ENCODE peak calls at places on chromosomes 13 and 19, in six cellular contexts. One of them, this sample, is unnamed.

GRCh38 chr19:39327990-39328705 is 7.5 kb upstream of the LRFN1 start:
- DNase-seq in mammary epithelial cell: peak; percentile 47
- DNase-seq in IMR-90: peak; percentile 53
- DNase-seq in CD8-positive, alpha-beta T cell: peak; percentile 90
- DNase-seq in hepatocyte: peak; percentile 91
- DNase-seq in HCT116: no peak
- DNase-seq in this sample: peak; percentile 93

GRCh38 chr13:49563513-49563912 is 21.8 kb downstream of the RCBTB1 start:
- DNase-seq in mammary epithelial cell: peak; percentile 50
- DNase-seq in IMR-90: peak; percentile 28
- DNase-seq in CD8-positive, alpha-beta T cell: no peak
- DNase-seq in hepatocyte: peak; percentile 6
- DNase-seq in HCT116: no peak
- DNase-seq in this sample: no peak

GRCh38 chr13:87089391-87089790 is 581.8 kb upstream of the SLITRK5 start:
- DNase-seq in mammary epithelial cell: peak; percentile 27
- DNase-seq in IMR-90: peak; percentile 95
- DNase-seq in CD8-positive, alpha-beta T cell: no peak
- DNase-seq in hepatocyte: no peak
- DNase-seq in HCT116: no peak
- DNase-seq in this sample: no peak

GRCh38 chr13:37360556-37360955 is 238.0 kb downstream of the POSTN start:
- DNase-seq in mammary epithelial cell: no peak
- DNase-seq in IMR-90: peak; percentile 46
- DNase-seq in CD8-positive, alpha-beta T cell: no peak
- DNase-seq in hepatocyte: no peak
- DNase-seq in HCT116: no peak
- DNase-seq in this sample: no peak

GRCh38 chr19:34308381-34309367 is 54.3 kb downstream of the GARRE1 start:
- DNase-seq in mammary epithelial cell: no peak
- DNase-seq in IMR-90: no peak
- DNase-seq in CD8-positive, alpha-beta T cell: no peak
- DNase-seq in hepatocyte: no peak
- DNase-seq in HCT116: no peak
- DNase-seq in this sample: no peak

GRCh38 chr19:38227272-38228004 is 3.4 kb upstream of the DPF1 start:
- DNase-seq in mammary epithelial cell: no peak
- DNase-seq in IMR-90: no peak
- DNase-seq in CD8-positive, alpha-beta T cell: no peak
- DNase-seq in hepatocyte: no peak
- DNase-seq in HCT116: no peak
- DNase-seq in this sample: peak; percentile 19

GRCh38 chr19:14817052-14817451 is 17.9 kb downstream of the OR7A5 start:
- DNase-seq in mammary epithelial cell: no peak
- DNase-seq in IMR-90: no peak
- DNase-seq in CD8-positive, alpha-beta T cell: no peak
- DNase-seq in hepatocyte: no peak
- DNase-seq in HCT116: no peak
- DNase-seq in this sample: no peak

GRCh38 chr13:42981317-42981716 is 10.7 kb downstream of the EPSTI1 start:
- DNase-seq in mammary epithelial cell: no peak
- DNase-seq in IMR-90: peak; percentile 54
- DNase-seq in CD8-positive, alpha-beta T cell: no peak
- DNase-seq in hepatocyte: no peak
- DNase-seq in HCT116: no peak
- DNase-seq in this sample: no peak

GRCh38 chr19:58338825-58339558 is 12.2 kb downstream of the ZSCAN22 start:
- DNase-seq in mammary epithelial cell: peak; percentile 19
- DNase-seq in IMR-90: peak; percentile 7
- DNase-seq in CD8-positive, alpha-beta T cell: no peak
- DNase-seq in hepatocyte: no peak
- DNase-seq in HCT116: no peak
- DNase-seq in this sample: peak; percentile 91

GRCh38 chr13:49791753-49792549 is 531 bp downstream of the KPNA3 start:
- DNase-seq in mammary epithelial cell: peak; percentile 46
- DNase-seq in IMR-90: peak; percentile 36
- DNase-seq in CD8-positive, alpha-beta T cell: peak; percentile 48
- DNase-seq in hepatocyte: peak; percentile 68
- DNase-seq in HCT116: no peak
- DNase-seq in this sample: peak; percentile 85

GRCh38 chr13:75760182-75760981 is 124.3 kb downstream of the LMO7 start:
- DNase-seq in mammary epithelial cell: peak; percentile 94
- DNase-seq in IMR-90: peak; percentile 33
- DNase-seq in CD8-positive, alpha-beta T cell: peak; percentile 10
- DNase-seq in hepatocyte: peak; percentile 83
- DNase-seq in HCT116: peak; percentile 37
- DNase-seq in this sample: no peak

GRCh38 chr19:39506944-39507714 is 7.8 kb upstream of the SELENOV start:
- DNase-seq in mammary epithelial cell: peak; percentile 75
- DNase-seq in IMR-90: peak; percentile 67
- DNase-seq in CD8-positive, alpha-beta T cell: peak; percentile 46
- DNase-seq in hepatocyte: peak; percentile 87
- DNase-seq in HCT116: no peak
- DNase-seq in this sample: peak; percentile 97

GRCh38 chr13:23558675-23559536 is 11.3 kb upstream of the TNFRSF19 start:
- DNase-seq in mammary epithelial cell: peak; percentile 97
- DNase-seq in IMR-90: peak; percentile 92
- DNase-seq in CD8-positive, alpha-beta T cell: no peak
- DNase-seq in hepatocyte: peak; percentile 51
- DNase-seq in HCT116: peak; percentile 10
- DNase-seq in this sample: no peak

GRCh38 chr13:98482476-98483444 is 94.1 kb downstream of the STK24 start:
- DNase-seq in mammary epithelial cell: peak; percentile 67
- DNase-seq in IMR-90: peak; percentile 74
- DNase-seq in CD8-positive, alpha-beta T cell: no peak
- DNase-seq in hepatocyte: no peak
- DNase-seq in HCT116: no peak
- DNase-seq in this sample: peak; percentile 81

GRCh38 chr19:39813264-39813998 is 20.5 kb downstream of the DYRK1B start:
- DNase-seq in mammary epithelial cell: no peak
- DNase-seq in IMR-90: no peak
- DNase-seq in CD8-positive, alpha-beta T cell: no peak
- DNase-seq in hepatocyte: no peak
- DNase-seq in HCT116: no peak
- DNase-seq in this sample: no peak

GRCh38 chr13:43087960-43088580 is 64.7 kb downstream of the DNAJC15 start:
- DNase-seq in mammary epithelial cell: no peak
- DNase-seq in IMR-90: peak; percentile 36
- DNase-seq in CD8-positive, alpha-beta T cell: no peak
- DNase-seq in hepatocyte: no peak
- DNase-seq in HCT116: no peak
- DNase-seq in this sample: no peak

GRCh38 chr19:48556163-48556562 is 4.2 kb downstream of the SULT2B1 start:
- DNase-seq in mammary epithelial cell: peak; percentile 60
- DNase-seq in IMR-90: peak; percentile 69
- DNase-seq in CD8-positive, alpha-beta T cell: no peak
- DNase-seq in hepatocyte: peak; percentile 82
- DNase-seq in HCT116: no peak
- DNase-seq in this sample: peak; percentile 68

GRCh38 chr19:16375157-16375935 is 50.7 kb downstream of the KLF2 start:
- DNase-seq in mammary epithelial cell: no peak
- DNase-seq in IMR-90: no peak
- DNase-seq in CD8-positive, alpha-beta T cell: no peak
- DNase-seq in hepatocyte: no peak
- DNase-seq in HCT116: no peak
- DNase-seq in this sample: no peak

GRCh38 chr19:18656337-18657086 is 19.7 kb downstream of the KLHL26 start:
- DNase-seq in mammary epithelial cell: no peak
- DNase-seq in IMR-90: no peak
- DNase-seq in CD8-positive, alpha-beta T cell: no peak
- DNase-seq in hepatocyte: no peak
- DNase-seq in HCT116: no peak
- DNase-seq in this sample: peak; percentile 58

DNA sequence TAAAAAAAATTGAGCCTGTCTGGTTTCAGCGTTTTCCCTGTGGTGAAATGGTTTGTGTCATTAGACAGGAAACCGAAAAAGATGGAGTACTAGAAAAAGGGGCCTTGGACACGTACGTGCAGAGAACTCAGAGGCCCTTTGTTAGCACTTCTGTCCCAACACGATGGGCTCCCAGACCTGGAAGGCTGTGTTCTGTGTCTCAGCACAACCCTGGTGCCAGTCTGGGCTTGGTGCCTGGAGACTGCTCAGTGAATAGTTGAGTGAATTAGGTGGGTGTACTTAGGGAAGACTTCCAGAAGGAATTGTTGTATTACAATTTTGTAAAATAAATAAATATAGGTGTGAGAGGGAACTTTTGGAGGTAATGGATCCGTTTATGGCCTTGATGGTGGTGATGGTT is 8.7 kb downstream of the ZNF71 start:
- DNase-seq in mammary epithelial cell: peak; percentile 29
- DNase-seq in IMR-90: peak; percentile 24
- DNase-seq in CD8-positive, alpha-beta T cell: no peak
- DNase-seq in hepatocyte: no peak
- DNase-seq in HCT116: no peak
- DNase-seq in this sample: no peak
- H3K36me3 ChIP-seq in mammary epithelial cell: no peaks in the 10 kb centered on the region
- H3K36me3 ChIP-seq in IMR-90: peaks cover 27% of the 10 kb centered on the region
- H3K36me3 ChIP-seq in CD8-positive, alpha-beta T cell: peaks cover 10% of the 10 kb centered on the region
- H3K36me3 ChIP-seq in hepatocyte: no peaks in the 10 kb centered on the region
- H3K36me3 ChIP-seq in HCT116: no peaks in the 10 kb centered on the region
- H3K36me3 ChIP-seq in this sample: peaks cover 6% of the 10 kb centered on the region

GRCh38 chr19:3712663-3713531 is 4.7 kb downstream of the TJP3 start:
- DNase-seq in mammary epithelial cell: no peak
- DNase-seq in IMR-90: no peak
- DNase-seq in CD8-positive, alpha-beta T cell: no peak
- DNase-seq in hepatocyte: no peak
- DNase-seq in HCT116: peak; percentile 37
- DNase-seq in this sample: peak; percentile 4

GRCh38 chr19:3719868-3720532 is 11.8 kb downstream of the TJP3 start:
- DNase-seq in mammary epithelial cell: no peak
- DNase-seq in IMR-90: no peak
- DNase-seq in CD8-positive, alpha-beta T cell: no peak
- DNase-seq in hepatocyte: no peak
- DNase-seq in HCT116: no peak
- DNase-seq in this sample: no peak

GRCh38 chr19:3721131-3721899 is 13.1 kb downstream of the TJP3 start:
- DNase-seq in mammary epithelial cell: peak; percentile 83
- DNase-seq in IMR-90: peak; percentile 75
- DNase-seq in CD8-positive, alpha-beta T cell: peak; percentile 83
- DNase-seq in hepatocyte: peak; percentile 95
- DNase-seq in HCT116: peak; percentile 95
- DNase-seq in this sample: peak; percentile 99

GRCh38 chr19:3720533-3720917 is 12.3 kb downstream of the TJP3 start:
- DNase-seq in mammary epithelial cell: no peak
- DNase-seq in IMR-90: no peak
- DNase-seq in CD8-positive, alpha-beta T cell: no peak
- DNase-seq in hepatocyte: peak; percentile 78
- DNase-seq in HCT116: no peak
- DNase-seq in this sample: peak; percentile 63

DNA sequence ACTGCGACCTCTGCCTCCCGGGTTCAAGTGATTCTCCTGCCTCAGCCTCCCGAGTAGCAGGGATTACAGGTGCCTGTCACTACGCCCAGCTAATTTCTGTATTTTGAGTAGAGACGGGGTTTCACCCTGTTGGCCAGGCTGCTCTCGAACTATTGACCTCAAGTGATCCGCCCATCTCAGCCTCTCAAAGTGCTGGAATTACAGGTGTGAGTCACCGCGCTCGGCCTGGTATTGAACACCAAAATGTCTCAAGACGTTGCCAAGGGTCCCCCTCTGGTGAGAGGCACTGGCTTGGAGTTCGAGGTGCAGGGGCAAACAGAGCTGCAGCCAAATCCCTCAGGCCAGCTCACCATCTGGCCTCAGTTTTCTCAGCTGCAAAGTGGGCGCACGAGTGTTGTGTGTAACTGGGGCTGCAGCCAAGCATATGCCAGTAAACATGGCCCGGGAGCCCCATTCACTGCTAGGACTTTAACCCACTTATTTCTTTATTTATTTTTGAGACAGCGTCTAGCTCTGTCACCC is 8.0 kb downstream of the TJP3 start:
- DNase-seq in mammary epithelial cell: no peak
- DNase-seq in IMR-90: no peak
- DNase-seq in CD8-positive, alpha-beta T cell: no peak
- DNase-seq in hepatocyte: no peak
- DNase-seq in HCT116: no peak
- DNase-seq in this sample: peak; percentile 8
- H3K36me3 ChIP-seq in mammary epithelial cell: no peaks in the 10 kb centered on the region
- H3K36me3 ChIP-seq in IMR-90: no peaks in the 10 kb centered on the region
- H3K36me3 ChIP-seq in CD8-positive, alpha-beta T cell: no peaks in the 10 kb centered on the region
- H3K36me3 ChIP-seq in hepatocyte: no peaks in the 10 kb centered on the region
- H3K36me3 ChIP-seq in HCT116: no peaks in the 10 kb centered on the region
- H3K36me3 ChIP-seq in this sample: no peaks in the 10 kb centered on the region

DNA sequence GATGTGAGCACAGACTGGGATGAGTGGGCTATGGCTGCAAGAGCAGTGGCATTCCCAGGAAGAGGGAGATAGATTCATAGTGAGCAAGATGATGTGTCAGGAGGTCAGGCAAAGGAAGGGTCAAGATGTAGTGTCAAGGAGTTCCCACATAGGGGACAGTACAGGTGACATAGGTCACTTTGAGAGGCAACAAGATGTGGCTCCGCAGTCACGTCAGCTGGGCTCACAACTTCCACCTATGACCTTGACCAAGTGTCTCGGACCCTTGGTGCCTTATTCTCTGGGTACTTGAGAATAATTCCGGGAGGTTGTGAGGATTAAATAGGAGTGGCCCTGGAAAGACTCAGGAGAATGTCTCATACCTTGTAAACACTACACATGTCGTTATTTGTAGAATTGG is 10.5 kb downstream of the ZNF317 start:
- DNase-seq in mammary epithelial cell: no peak
- DNase-seq in IMR-90: no peak
- DNase-seq in CD8-positive, alpha-beta T cell: no peak
- DNase-seq in hepatocyte: no peak
- DNase-seq in HCT116: no peak
- DNase-seq in this sample: no peak
- H3K36me3 ChIP-seq in mammary epithelial cell: peaks cover 6% of the 10 kb centered on the region
- H3K36me3 ChIP-seq in IMR-90: peaks cover 37% of the 10 kb centered on the region
- H3K36me3 ChIP-seq in CD8-positive, alpha-beta T cell: no peaks in the 10 kb centered on the region
- H3K36me3 ChIP-seq in hepatocyte: no peaks in the 10 kb centered on the region
- H3K36me3 ChIP-seq in HCT116: peaks cover 55% of the 10 kb centered on the region
- H3K36me3 ChIP-seq in this sample: peaks cover 11% of the 10 kb centered on the region

DNA sequence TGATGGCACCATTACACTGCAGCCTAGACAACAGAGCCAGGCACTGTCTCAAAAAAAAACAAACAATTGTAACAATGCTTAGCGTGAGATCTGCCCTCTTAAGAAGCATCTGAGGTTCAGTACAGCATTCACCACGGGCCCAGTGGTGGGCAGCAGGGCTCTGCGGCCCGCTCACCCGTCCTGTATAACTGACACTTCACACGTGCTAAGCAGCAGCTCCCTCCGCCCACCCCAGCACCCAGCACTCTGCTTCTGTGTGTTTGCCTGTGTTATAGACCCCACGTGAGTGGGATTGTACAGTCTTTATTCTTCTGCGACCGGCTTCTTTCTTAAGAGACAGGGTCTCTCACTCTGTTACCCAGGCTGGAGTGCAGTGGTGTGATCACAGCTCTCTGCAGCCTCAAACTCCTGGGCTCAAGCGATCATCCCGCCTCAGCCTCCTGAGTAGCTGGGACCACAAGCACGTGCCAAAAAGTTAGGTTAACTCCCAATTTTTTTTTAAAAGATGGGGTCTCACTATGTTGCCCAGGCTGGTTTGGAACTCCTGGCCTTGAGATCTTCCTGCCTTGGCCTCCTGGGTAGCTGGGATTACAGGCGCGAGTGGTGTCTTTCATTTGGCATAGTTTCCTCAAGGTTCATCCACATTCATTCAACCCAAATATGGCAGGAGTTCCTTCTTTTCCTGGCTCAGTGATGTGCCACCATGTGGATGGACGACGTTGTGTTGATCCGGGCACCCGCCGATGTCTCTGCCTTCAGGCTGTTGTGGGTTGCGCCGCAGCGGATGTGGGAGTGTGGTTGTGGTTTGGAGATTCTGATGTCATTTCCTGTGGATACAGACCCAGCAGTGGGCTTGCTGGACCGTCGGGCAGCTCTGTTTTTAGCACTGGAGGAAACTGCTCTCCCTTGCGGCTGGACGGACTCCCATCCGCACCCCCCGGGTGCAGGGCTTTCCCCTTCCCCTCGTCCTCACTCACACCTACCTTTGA is 170.0 kb downstream of the KDM4B start:
- DNase-seq in mammary epithelial cell: peak; percentile 79
- DNase-seq in IMR-90: peak; percentile 47
- DNase-seq in CD8-positive, alpha-beta T cell: peak; percentile 80
- DNase-seq in hepatocyte: no peak
- DNase-seq in HCT116: no peak
- DNase-seq in this sample: no peak
- H3K36me3 ChIP-seq in mammary epithelial cell: peaks cover 2% of the 10 kb centered on the region
- H3K36me3 ChIP-seq in IMR-90: peaks cover 79% of the 10 kb centered on the region
- H3K36me3 ChIP-seq in CD8-positive, alpha-beta T cell: peaks cover 19% of the 10 kb centered on the region
- H3K36me3 ChIP-seq in hepatocyte: no peaks in the 10 kb centered on the region
- H3K36me3 ChIP-seq in HCT116: no peaks in the 10 kb centered on the region
- H3K36me3 ChIP-seq in this sample: peaks cover 8% of the 10 kb centered on the region

This sample was measured in H7.